ENCODE peak calls at places on chromosome 11, in four cellular contexts. N is hepatocyte, U is keratinocyte, F is neural progenitor cell. M is an unnamed sample.

GRCh38 chr11:82085493-82085892 is 648.2 kb downstream of the FAM181B start:
- DNase-seq in F (peak; percentile 59), U (no peak), N (no peak), M (no peak)

GRCh38 chr11:61630104-61630503 is 49.2 kb upstream of the SYT7 start:
- DNase-seq in U (no peak), N (no peak), F (no peak), M (no peak)

GRCh38 chr11:46133119-46133518 is 11.9 kb upstream of the PHF21A start:
- DNase-seq in U (no peak), N (no peak), F (no peak), M (no peak)

GRCh38 chr11:66326261-66327111 is 9.6 kb upstream of the CD248 start:
- DNase-seq in N (peak; percentile 56), U (no peak), F (no peak), M (no peak)

GRCh38 chr11:6397156-6397555 is 6.9 kb downstream of the SMPD1 start:
- DNase-seq in F (no peak), U (no peak), N (no peak), M (no peak)

GRCh38 chr11:96967616-96968015 is 577.8 kb downstream of the JRKL start:
- DNase-seq in N (no peak), U (no peak), F (no peak), M (no peak)

GRCh38 chr11:14193644-14194043 is 165.3 kb downstream of the RRAS2 start:
- DNase-seq in U (no peak), F (peak; percentile 22), N (no peak), M (no peak)

GRCh38 chr11:134261626-134262488 is 8.5 kb downstream of the ACAD8 start:
- DNase-seq in N (peak; percentile 42), F (peak; percentile 67), U (no peak), M (peak; percentile 48)

GRCh38 chr11:87307101-87307500 is 269.4 kb downstream of the TMEM135 start:
- DNase-seq in F (no peak), U (no peak), N (no peak), M (no peak)

GRCh38 chr11:78203184-78203583 is 14.5 kb downstream of the USP35 start:
- DNase-seq in F (no peak), U (no peak), N (no peak), M (no peak)

GRCh38 chr11:25981998-25982397 is 349.9 kb upstream of the ANO3 start:
- DNase-seq in N (peak; percentile 66), U (no peak), F (peak; percentile 65), M (peak; percentile 46)

GRCh38 chr11:94526645-94527438 is 14.6 kb downstream of the C11orf97 start:
- DNase-seq in F (no peak), U (no peak), N (no peak), M (no peak)

GRCh38 chr11:61554172-61554988 is 26.5 kb downstream of the SYT7 start:
- DNase-seq in U (no peak), F (no peak), N (no peak), M (no peak)

GRCh38 chr11:83852012-83852411 is 565.8 kb upstream of the CCDC90B start:
- DNase-seq in N (no peak), U (no peak), F (no peak), M (no peak)

GRCh38 chr11:95925011-95925410 is 1.1 kb upstream of the MTMR2 start:
- DNase-seq in N (peak; percentile 16), F (peak; percentile 4), U (no peak), M (peak; percentile 70)

GRCh38 chr11:68596231-68596630 is 88.1 kb upstream of the GAL start:
- DNase-seq in U (no peak), N (no peak), F (no peak), M (no peak)

GRCh38 chr11:78138281-78138680 is 1.1 kb downstream of the ALG8 start:
- DNase-seq in F (no peak), U (no peak), N (no peak), M (peak; percentile 42)

GRCh38 chr11:123494195-123495050 is 64.4 kb downstream of the GRAMD1B start:
- DNase-seq in N (no peak), U (no peak), F (peak; percentile 80), M (no peak)

GRCh38 chr11:131932584-131933360 is 562.4 kb downstream of the NTM start:
- DNase-seq in F (no peak), U (no peak), N (no peak), M (no peak)

GRCh38 chr11:97963528-97964331 is 1057.0 kb upstream of the CNTN5 start:
- DNase-seq in U (no peak), F (no peak), N (no peak), M (no peak)

GRCh38 chr11:93248602-93249001 is 50.8 kb upstream of the SLC36A4 start:
- DNase-seq in U (no peak), N (no peak), F (no peak), M (no peak)

GRCh38 chr11:11070976-11071375 is 213.1 kb upstream of the ZBED5 start:
- DNase-seq in U (no peak), F (no peak), N (no peak), M (no peak)

GRCh38 chr11:132895340-132895739 is 637.0 kb downstream of the OPCML start:
- DNase-seq in F (no peak), N (peak; percentile 24), U (no peak), M (no peak)

GRCh38 chr11:86637976-86638375 is 34.4 kb downstream of the ME3 start:
- DNase-seq in N (no peak), F (no peak), U (no peak), M (no peak)

GRCh38 chr11:44421090-44421675 is 111.2 kb upstream of the ALX4 start:
- DNase-seq in F (peak; percentile 67), N (no peak), U (no peak), M (no peak)

GRCh38 chr11:59187587-59187986 is 15.7 kb downstream of the DTX4 start:
- DNase-seq in F (no peak), U (no peak), N (peak; percentile 49), M (no peak)

GRCh38 chr11:15754221-15754620 is 602.1 kb downstream of the SOX6 start:
- DNase-seq in N (no peak), U (no peak), F (no peak), M (no peak)

GRCh38 chr11:1749020-1749758 is 1.2 kb downstream of the IFITM10 start:
- DNase-seq in F (peak; percentile 65), U (no peak), N (peak; percentile 69), M (peak; percentile 56)

DNA sequence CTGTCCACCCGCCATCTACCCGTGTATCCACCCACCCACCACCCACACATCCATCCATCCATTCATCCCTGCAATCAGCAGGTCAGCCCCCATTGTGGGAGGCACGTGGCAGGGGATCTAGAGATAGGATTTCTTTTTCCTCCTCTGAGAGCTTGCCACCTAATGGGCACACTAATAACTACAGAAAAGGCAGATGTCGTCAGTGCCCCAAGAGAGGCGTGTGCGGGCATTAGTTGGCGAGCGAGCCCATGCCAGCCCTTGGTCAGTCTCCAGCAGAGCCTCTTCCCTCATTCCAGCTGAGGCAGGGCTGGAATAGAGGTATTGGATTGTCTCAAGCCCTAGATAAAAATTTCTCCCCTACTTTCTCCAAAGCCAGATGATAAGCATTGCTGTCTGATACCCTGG is 9.7 kb downstream of the USP2 start:
- DNase-seq in F (no peak), N (peak; percentile 25), U (no peak), M (no peak)
- TF ChIP-seq CTCF in F (peak; percentile 11), N (no peak), U (peak; percentile 45), M (peak; percentile 71)

DNA sequence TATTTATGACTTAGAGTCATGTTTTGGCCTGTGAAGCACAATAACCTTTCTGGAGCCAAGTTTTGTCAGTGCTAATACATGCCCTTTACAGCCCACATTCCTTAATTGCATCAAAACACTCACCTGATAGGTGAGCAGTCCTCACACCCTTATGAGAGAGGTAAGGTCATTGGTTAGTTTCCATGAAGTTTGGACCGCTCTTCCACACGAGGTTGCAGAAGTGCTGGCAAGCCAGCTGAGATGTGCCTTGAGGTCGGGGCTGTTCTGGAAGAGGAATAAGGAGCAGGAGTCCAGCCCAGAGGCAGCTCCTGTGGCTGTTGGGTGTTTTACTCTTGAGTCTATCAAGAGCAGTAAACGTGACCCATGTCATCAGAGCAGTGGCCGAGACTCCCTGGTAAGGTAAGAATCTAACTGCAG is 76.3 kb downstream of the CYB5R2 start:
- DNase-seq in F (no peak), U (peak; percentile 73), N (no peak), M (peak; percentile 75)
- H3K27ac ChIP-seq in F (no peak overlapping the region), U (peak overlapping the region; percentile 66), N (peak overlapping the region; percentile 68), M (peak overlapping the region; percentile 57)

DNA sequence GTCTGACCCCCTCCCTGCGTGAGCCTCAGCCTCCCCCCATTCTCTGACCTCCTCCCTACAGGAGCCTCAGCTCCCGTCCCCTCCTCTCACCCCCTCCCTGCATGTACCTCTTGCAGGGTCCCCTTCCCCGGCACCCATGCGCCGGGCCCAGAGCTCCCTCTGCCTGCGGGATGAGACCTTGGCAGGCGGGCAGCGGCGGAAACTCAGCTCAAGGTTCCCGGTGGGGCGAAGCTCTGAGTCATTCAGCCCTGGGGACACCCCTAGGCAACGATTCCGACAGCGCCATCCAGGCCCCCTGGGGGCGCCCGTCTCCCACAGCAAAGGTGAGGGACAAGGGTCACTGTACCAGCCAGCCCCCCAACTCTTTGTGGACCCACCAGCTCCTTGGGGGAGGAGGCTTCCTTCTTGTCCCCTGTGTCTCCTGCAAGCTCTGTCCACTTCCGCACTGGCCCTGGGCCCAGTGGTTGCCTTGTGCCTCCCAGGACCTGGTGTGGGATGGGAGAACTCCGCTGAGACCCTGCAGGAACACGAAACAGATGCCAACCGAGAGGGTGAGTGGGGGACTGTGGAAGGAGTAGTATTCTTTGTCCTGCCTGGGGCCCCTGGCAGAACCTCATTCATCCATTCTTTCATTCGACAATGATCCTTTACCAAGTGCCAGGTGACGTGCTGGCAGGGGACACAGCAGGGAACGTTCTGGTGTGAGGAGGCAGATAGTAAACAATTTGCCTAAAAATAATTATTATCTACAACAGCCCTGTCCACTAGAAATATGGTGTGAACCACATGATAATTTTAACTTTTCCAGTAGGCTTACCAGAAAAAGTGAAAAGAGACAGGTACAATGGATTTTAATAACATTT is 3.7 kb upstream of the RPS6KA4 start:
- DNase-seq in U (no peak), F (peak; percentile 83), N (peak; percentile 94), M (peak; percentile 81)
- TF ChIP-seq CTCF in U (peak; percentile 74), F (peak; percentile 66), N (peak; percentile 84), M (peak; percentile 90)

GRCh38 chr11:76787911-76788596 is 4.9 kb downstream of the TSKU start:
- DNase-seq in U (no peak), F (no peak), N (peak; percentile 57), M (peak; percentile 31)
- H3K27ac ChIP-seq in U (peak overlapping the region; percentile 77), F (no peak overlapping the region), N (peak overlapping the region; percentile 87), M (peak overlapping the region; percentile 97)

GRCh38 chr11:41494716-41495115 is 35.3 kb upstream of the LRRC4C start:
- DNase-seq in U (no peak), F (no peak), N (no peak), M (no peak)

GRCh38 chr11:41497974-41498373 is 38.5 kb upstream of the LRRC4C start:
- DNase-seq in F (peak; percentile 92), U (no peak), N (no peak), M (no peak)

GRCh38 chr11:41499429-41499828 is 40.0 kb upstream of the LRRC4C start:
- DNase-seq in U (no peak), N (no peak), F (peak; percentile 8), M (no peak)

DNA sequence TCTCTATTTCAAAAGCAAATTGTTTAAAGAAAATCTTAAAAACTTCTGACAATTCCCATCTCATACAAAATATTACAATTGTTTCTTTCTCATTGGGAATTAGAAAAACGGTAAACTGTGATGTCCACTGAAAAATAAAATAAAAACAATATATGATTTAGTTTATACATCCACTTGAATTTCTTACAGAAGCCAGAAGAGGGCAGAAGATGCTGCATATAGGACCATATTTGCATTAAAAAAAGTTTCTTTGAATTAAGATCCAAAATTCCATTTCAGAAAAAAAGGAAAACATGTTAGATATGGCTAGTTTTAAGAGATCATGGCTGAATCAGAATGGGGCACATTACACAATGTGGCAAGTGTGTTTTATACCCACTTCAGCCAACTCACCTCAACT is 39.3 kb upstream of the LRRC4C start:
- DNase-seq in U (no peak), F (no peak), N (peak; percentile 23), M (no peak)
- TF ChIP-seq CTCF in U (no peak), F (peak; percentile 60), N (peak; percentile 74), M (peak; percentile 19)